ENCODE peak calls at places on chromosome 6, in nine cellular contexts. F, V, Z, X, I, O, L, U and D are unnamed samples.

GRCh38 chr6:167759912-167760311 is 66.8 kb upstream of the AFDN start:
- DNase-seq in F (no peak), V (no peak), Z (no peak), X (no peak), I (no peak), O (no peak), L (no peak), U (no peak), D (no peak)

GRCh38 chr6:92989656-92990055 is 429.7 kb downstream of the EPHA7 start:
- DNase-seq in F (no peak), V (no peak), Z (no peak), X (no peak), I (no peak), O (no peak), L (no peak), U (no peak), D (no peak)

GRCh38 chr6:108200631-108201030 is 34.8 kb downstream of the NR2E1 start:
- DNase-seq in F (peak; percentile 41), V (no peak), Z (no peak), X (no peak), I (no peak), O (no peak), L (no peak), U (no peak), D (peak; percentile 13)

GRCh38 chr6:160859822-160860221 is 131.7 kb upstream of the MAP3K4 start:
- DNase-seq in F (no peak), V (no peak), Z (no peak), X (no peak), I (no peak), O (no peak), L (no peak), U (no peak), D (no peak)

GRCh38 chr6:39980839-39981580 is 46.7 kb upstream of the MOCS1 start:
- DNase-seq in F (no peak), V (peak; percentile 49), Z (no peak), X (no peak), I (peak; percentile 16), O (peak; percentile 64), L (peak; percentile 79), U (no peak), D (no peak)

GRCh38 chr6:32837651-32838113 is 857 bp downstream of the TAP2 start:
- DNase-seq in F (no peak), V (no peak), Z (no peak), X (no peak), I (no peak), O (no peak), L (no peak), U (no peak), D (no peak)

GRCh38 chr6:148831531-148831930 is 84.7 kb downstream of the UST start:
- DNase-seq in F (no peak), V (no peak), Z (no peak), X (no peak), I (no peak), O (no peak), L (no peak), U (no peak), D (no peak)

GRCh38 chr6:72787521-72788031 is 165.7 kb downstream of the KCNQ5 start:
- DNase-seq in F (peak; percentile 99), V (peak; percentile 87), Z (no peak), X (no peak), I (no peak), O (no peak), L (peak; percentile 83), U (no peak), D (no peak)

GRCh38 chr6:128803911-128804310 is 79.0 kb upstream of the LAMA2 start:
- DNase-seq in F (no peak), V (no peak), Z (no peak), X (no peak), I (no peak), O (peak; percentile 2), L (no peak), U (no peak), D (no peak)

GRCh38 chr6:107080036-107080435 is 35.3 kb downstream of the BEND3 start:
- DNase-seq in F (no peak), V (no peak), Z (no peak), X (no peak), I (peak; percentile 19), O (peak; percentile 23), L (peak; percentile 54), U (no peak), D (no peak)

GRCh38 chr6:11770546-11771466 is 7.8 kb downstream of the ADTRP start:
- DNase-seq in F (peak; percentile 97), V (peak; percentile 94), Z (peak; percentile 11), X (no peak), I (no peak), O (peak; percentile 79), L (peak; percentile 24), U (peak; percentile 94), D (peak; percentile 78)

GRCh38 chr6:81787313-81788068 is 35.0 kb upstream of the TENT5A start:
- DNase-seq in F (no peak), V (no peak), Z (no peak), X (no peak), I (no peak), O (no peak), L (peak; percentile 3), U (no peak), D (no peak)

GRCh38 chr6:159061805-159062563 is 17.2 kb upstream of the TAGAP start:
- DNase-seq in F (no peak), V (no peak), Z (no peak), X (peak; percentile 77), I (no peak), O (no peak), L (no peak), U (no peak), D (no peak)

GRCh38 chr6:152566040-152566875 is 70.9 kb downstream of the SYNE1 start:
- DNase-seq in F (no peak), V (no peak), Z (no peak), X (no peak), I (no peak), O (no peak), L (peak; percentile 61), U (no peak), D (no peak)

GRCh38 chr6:158863646-158864045 is 44.5 kb upstream of the EZR start:
- DNase-seq in F (no peak), V (peak; percentile 35), Z (no peak), X (no peak), I (no peak), O (no peak), L (no peak), U (no peak), D (no peak)

GRCh38 chr6:21228411-21228810 is 365.1 kb upstream of the SOX4 start:
- DNase-seq in F (no peak), V (no peak), Z (no peak), X (no peak), I (no peak), O (no peak), L (no peak), U (no peak), D (no peak)

GRCh38 chr6:21111399-21111725 is 482.2 kb upstream of the SOX4 start:
- DNase-seq in F (no peak), V (no peak), Z (no peak), X (no peak), I (no peak), O (no peak), L (no peak), U (no peak), D (no peak)

GRCh38 chr6:30821862-30822784 is 62.2 kb upstream of the DDR1 start:
- DNase-seq in F (no peak), V (peak; percentile 17), Z (no peak), X (no peak), I (peak; percentile 24), O (peak; percentile 70), L (peak; percentile 27), U (no peak), D (no peak)

GRCh38 chr6:130671119-130672104 is 155.8 kb upstream of the SMLR1 start:
- DNase-seq in F (no peak), V (no peak), Z (no peak), X (no peak), I (no peak), O (no peak), L (no peak), U (peak; percentile 39), D (no peak)

GRCh38 chr6:111417181-111417585 is 65.8 kb downstream of the REV3L start:
- DNase-seq in F (no peak), V (no peak), Z (peak; percentile 47), X (no peak), I (peak; percentile 36), O (peak; percentile 83), L (peak; percentile 79), U (peak; percentile 24), D (no peak)

GRCh38 chr6:75204959-75205775 is 686 bp downstream of the COL12A1 start:
- DNase-seq in F (no peak), V (peak; percentile 44), Z (no peak), X (no peak), I (no peak), O (no peak), L (no peak), U (no peak), D (no peak)

GRCh38 chr6:28980797-28981390 is 24.2 kb downstream of the ZNF311 start:
- DNase-seq in F (no peak), V (peak; percentile 78), Z (no peak), X (peak; percentile 48), I (peak; percentile 94), O (peak; percentile 91), L (peak; percentile 94), U (peak; percentile 34), D (peak; percentile 79)

GRCh38 chr6:28258877-28259777 is at the start of gene NKAPL:
- DNase-seq in F (no peak), V (no peak), Z (peak; percentile 56), X (peak; percentile 19), I (peak; percentile 26), O (peak; percentile 72), L (no peak), U (peak; percentile 91), D (no peak)

GRCh38 chr6:136886110-136886509 is 36.0 kb upstream of the SLC35D3 start:
- DNase-seq in F (no peak), V (no peak), Z (no peak), X (no peak), I (peak; percentile 60), O (no peak), L (no peak), U (no peak), D (no peak)

GRCh38 chr6:97322811-97323210 is 39.8 kb upstream of the MMS22L start:
- DNase-seq in F (no peak), V (no peak), Z (no peak), X (no peak), I (no peak), O (no peak), L (no peak), U (no peak), D (no peak)

GRCh38 chr6:15048367-15048766 is 197.5 kb upstream of the JARID2 start:
- DNase-seq in F (no peak), V (no peak), Z (no peak), X (no peak), I (no peak), O (no peak), L (no peak), U (no peak), D (no peak)

GRCh38 chr6:139342957-139343750 is 31.3 kb downstream of the CITED2 start:
- DNase-seq in F (no peak), V (no peak), Z (no peak), X (no peak), I (no peak), O (no peak), L (no peak), U (no peak), D (no peak)

GRCh38 chr6:23659125-23659524 is 466.9 kb upstream of the NRSN1 start:
- DNase-seq in F (peak; percentile 7), V (peak; percentile 7), Z (peak; percentile 21), X (no peak), I (no peak), O (no peak), L (peak; percentile 78), U (no peak), D (peak; percentile 1)

GRCh38 chr6:10800810-10801209 is 37.5 kb downstream of the MAK start:
- DNase-seq in F (peak; percentile 2), V (no peak), Z (no peak), X (no peak), I (peak; percentile 12), O (peak; percentile 31), L (no peak), U (no peak), D (peak; percentile 4)

GRCh38 chr6:14696367-14696766 is 549.5 kb upstream of the JARID2 start:
- DNase-seq in F (no peak), V (no peak), Z (no peak), X (no peak), I (no peak), O (no peak), L (no peak), U (no peak), D (no peak)

GRCh38 chr6:73362358-73362757 is at the start of gene KHDC3L:
- DNase-seq in F (no peak), V (no peak), Z (no peak), X (no peak), I (no peak), O (no peak), L (no peak), U (no peak), D (no peak)